ENCODE peak calls at places on chromosomes 4 and X, in nine cellular contexts. F, L, V, C, W, M, J, B and H are unnamed samples. For H3K9me3, the result is how much of the 10 kb centered on the place peaks cover.

GRCh38 chr4:6333301-6334202 is 63.9 kb downstream of the WFS1 start:
- DNase-seq in F (peak), L (no peak), V (no peak), C (no peak), W (no peak), M (no peak), J (no peak), B (no peak), H (no peak)

GRCh38 chr4:174189392-174190029 is 94.0 kb downstream of the FBXO8 start:
- DNase-seq in F (no peak), L (no peak), V (no peak), C (no peak), W (no peak), M (no peak), J (no peak), B (no peak), H (no peak)

GRCh38 chrX:131895002-131895401 is 128.1 kb upstream of the STK26 start:
- DNase-seq in F (peak), L (no peak), V (no peak), C (no peak), W (no peak), M (no peak), J (no peak), B (no peak), H (no peak)

GRCh38 chr4:8534129-8534528 is 46.1 kb upstream of the GPR78 start:
- DNase-seq in F (no peak), L (no peak), V (peak), C (peak), W (peak), M (peak), J (no peak), B (peak), H (peak)

GRCh38 chr4:107500551-107500950 is 219.5 kb downstream of the PAPSS1 start:
- DNase-seq in F (no peak), L (no peak), V (no peak), C (no peak), W (no peak), M (no peak), J (no peak), B (no peak), H (no peak)

GRCh38 chrX:129706395-129707072 is 32.2 kb upstream of the XPNPEP2 start:
- DNase-seq in F (no peak), L (peak), V (no peak), C (no peak), W (peak), M (no peak), J (no peak), B (no peak), H (peak)

GRCh38 chr4:77500801-77501200 is 104.8 kb upstream of the CXCL13 start:
- DNase-seq in F (no peak), L (no peak), V (no peak), C (no peak), W (no peak), M (no peak), J (no peak), B (no peak), H (no peak)

GRCh38 chrX:36436286-36436860 is 516.8 kb downstream of the CFAP47 start:
- DNase-seq in F (no peak), L (no peak), V (no peak), C (no peak), W (no peak), M (no peak), J (no peak), B (no peak), H (no peak)

GRCh38 chrX:84956304-84956703 is 47.4 kb upstream of the APOOL start:
- DNase-seq in F (no peak), L (no peak), V (no peak), C (no peak), W (no peak), M (no peak), J (no peak), B (no peak), H (no peak)

GRCh38 chr4:15755321-15755750 is 22.8 kb upstream of the CD38 start:
- DNase-seq in F (no peak), L (no peak), V (no peak), C (no peak), W (no peak), M (no peak), J (no peak), B (no peak), H (no peak)

GRCh38 chrX:10679387-10679786 is 59.0 kb upstream of the MID1 start:
- DNase-seq in F (no peak), L (no peak), V (no peak), C (no peak), W (no peak), M (no peak), J (no peak), B (no peak), H (no peak)

GRCh38 chrX:13487731-13488505 is 81.5 kb upstream of the EGFL6 start:
- DNase-seq in F (peak), L (peak), V (peak), C (peak), W (peak), M (peak), J (peak), B (peak), H (peak)

GRCh38 chr4:121338506-121338905 is 42.3 kb downstream of the QRFPR start:
- DNase-seq in F (no peak), L (no peak), V (no peak), C (no peak), W (no peak), M (no peak), J (no peak), B (no peak), H (no peak)
- TF ChIP-seq POLR2AphosphoS5 in F (no peak), L (no peak), V (no peak), C (no peak), W (no peak), M (no peak), J (no peak), B (no peak), H (no peak)

GRCh38 chrX:38646129-38646528 is 84.8 kb downstream of the TSPAN7 start:
- DNase-seq in F (no peak), L (no peak), V (no peak), C (no peak), W (no peak), M (no peak), J (no peak), B (no peak), H (no peak)
- H3K9me3 ChIP-seq in F (under half), L (under half), V (under half), C (under half), W (under half), M (under half), J (under half), B (under half), H (under half)

DNA sequence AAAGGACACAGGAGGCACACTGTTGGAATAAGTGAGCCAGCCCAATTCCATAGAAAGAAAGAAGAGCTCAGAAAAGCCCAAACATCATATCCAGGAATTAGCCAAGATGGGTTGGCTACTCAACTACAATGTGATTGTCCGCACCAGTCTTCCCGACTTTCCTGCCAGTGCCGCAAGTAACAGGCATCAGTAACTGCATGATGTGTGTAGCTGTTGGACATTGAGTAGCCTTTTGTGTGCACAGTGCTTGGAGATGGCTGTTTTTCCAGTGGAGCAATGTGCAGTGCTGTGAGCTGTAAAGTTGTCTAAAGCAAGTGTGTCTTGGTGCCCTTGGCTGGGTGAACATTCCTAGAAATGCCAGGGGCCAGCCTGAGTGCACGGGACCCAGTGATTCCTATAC is 29.2 kb upstream of the FAM193A start:
- DNase-seq in F (no peak), L (no peak), V (no peak), C (no peak), W (no peak), M (no peak), J (no peak), B (no peak), H (no peak)
- TF ChIP-seq POLR2AphosphoS5 in F (no peak), L (no peak), V (peak), C (no peak), W (no peak), M (no peak), J (no peak), B (no peak), H (no peak)

GRCh38 chr4:58940167-58940566 is 1830.0 kb upstream of the IGFBP7 start:
- DNase-seq in F (no peak), L (no peak), V (no peak), C (no peak), W (no peak), M (no peak), J (no peak), B (no peak), H (no peak)
- H3K9me3 ChIP-seq in F (under half), L (under half), V (under half), C (under half), W (under half), M (under half), J (under half), B (under half), H (under half)

DNA sequence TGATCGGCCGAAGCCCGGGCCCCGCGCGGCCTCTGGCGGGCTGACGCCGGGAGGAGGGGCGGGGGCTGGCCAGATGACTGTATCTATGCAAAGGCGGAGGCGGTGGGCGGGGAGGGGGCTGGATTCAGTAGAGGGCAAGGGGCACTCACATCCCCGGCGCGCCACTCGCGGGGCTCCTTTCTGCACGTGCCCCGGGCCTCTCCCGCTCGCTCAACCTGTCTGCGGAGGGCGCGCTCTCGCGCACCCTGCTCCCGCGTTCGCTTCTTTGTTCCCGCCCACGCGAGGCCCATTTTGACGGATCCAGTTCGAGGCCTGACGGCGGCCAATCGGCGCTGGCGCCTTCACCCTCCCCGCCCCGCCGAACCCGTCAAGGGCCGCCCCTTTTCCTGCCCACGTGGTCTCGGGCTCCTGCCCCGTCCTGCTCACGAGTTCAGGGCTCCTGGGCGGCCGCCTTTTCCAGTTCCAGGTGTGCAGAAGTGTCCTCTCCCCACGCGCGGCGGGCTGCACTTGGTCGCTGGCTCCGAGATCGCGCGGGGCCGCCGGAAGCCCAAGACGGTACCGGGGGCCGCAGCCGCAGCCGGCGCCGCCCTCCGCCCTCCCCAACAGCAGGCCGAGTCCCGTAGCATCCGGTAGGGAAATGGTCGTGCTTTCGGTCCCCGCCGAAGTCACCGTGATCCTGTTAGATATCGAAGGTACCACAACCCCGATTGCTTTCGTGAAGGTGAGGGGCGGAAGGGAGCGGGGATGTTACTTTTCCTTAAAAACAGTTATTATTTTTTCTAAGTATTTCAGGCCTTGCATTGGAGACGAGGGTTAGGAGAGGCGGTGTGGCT is at the start of the genes ENOPH1 and HNRNPDL:
- DNase-seq in F (peak), L (peak), V (peak), C (peak), W (peak), M (peak), J (peak), B (peak), H (peak)
- TF ChIP-seq POLR2AphosphoS5 in F (peak), L (peak), V (peak), C (peak), W (peak), M (peak), J (peak), B (peak), H (peak)

GRCh38 chr4:4919926-4920325 is 60.5 kb downstream of the MSX1 start:
- DNase-seq in F (no peak), L (no peak), V (no peak), C (no peak), W (no peak), M (no peak), J (no peak), B (no peak), H (no peak)
- H3K9me3 ChIP-seq in F (under half), L (under half), V (under half), C (under half), W (under half), M (under half), J (under half), B (under half), H (under half)

DNA sequence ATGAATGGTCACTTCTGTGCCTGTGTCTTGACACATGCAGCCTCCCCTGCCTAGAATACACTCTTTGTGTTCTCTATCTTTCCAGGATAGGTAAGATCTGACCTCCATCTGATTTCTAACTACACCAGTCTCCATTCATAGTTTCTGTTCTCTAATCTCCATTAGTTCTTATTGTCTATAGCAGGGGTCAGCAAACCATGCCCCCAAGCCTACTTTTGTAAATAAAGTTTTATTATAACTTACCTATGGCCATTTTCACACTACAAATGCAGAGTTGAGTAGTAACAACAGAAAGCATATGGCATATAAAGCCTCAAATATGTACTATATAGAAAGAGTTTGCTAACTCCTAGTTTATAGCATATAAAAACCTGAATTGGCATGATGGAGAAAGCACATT is 37.6 kb upstream of the H2AZ1 start:
- DNase-seq in F (no peak), L (no peak), V (no peak), C (no peak), W (no peak), M (no peak), J (no peak), B (no peak), H (no peak)
- TF ChIP-seq POLR2AphosphoS5 in F (no peak), L (no peak), V (no peak), C (no peak), W (no peak), M (no peak), J (no peak), B (no peak), H (no peak)

GRCh38 chr4:384311-385010 is 46.8 kb downstream of the ZNF141 start:
- DNase-seq in F (no peak), L (no peak), V (peak), C (no peak), W (no peak), M (no peak), J (no peak), B (no peak), H (no peak)
- H3K9me3 ChIP-seq in F (under half), L (under half), V (under half), C (half or more), W (half or more), M (under half), J (under half), B (half or more), H (half or more)

GRCh38 chr4:2929469-2929868 is 33.7 kb downstream of the NOP14 start:
- DNase-seq in F (no peak), L (no peak), V (no peak), C (no peak), W (no peak), M (no peak), J (no peak), B (no peak), H (peak)

GRCh38 chr4:2931765-2932560 is 31.2 kb downstream of the NOP14 start:
- DNase-seq in F (no peak), L (no peak), V (peak), C (peak), W (no peak), M (no peak), J (no peak), B (no peak), H (peak)

GRCh38 chr4:2930135-2930805 is 32.9 kb downstream of the NOP14 start:
- DNase-seq in F (no peak), L (no peak), V (no peak), C (no peak), W (no peak), M (no peak), J (no peak), B (no peak), H (peak)

GRCh38 chr4:2932561-2932950 is 30.6 kb downstream of the NOP14 start:
- DNase-seq in F (no peak), L (no peak), V (no peak), C (no peak), W (no peak), M (no peak), J (no peak), B (no peak), H (peak)

DNA sequence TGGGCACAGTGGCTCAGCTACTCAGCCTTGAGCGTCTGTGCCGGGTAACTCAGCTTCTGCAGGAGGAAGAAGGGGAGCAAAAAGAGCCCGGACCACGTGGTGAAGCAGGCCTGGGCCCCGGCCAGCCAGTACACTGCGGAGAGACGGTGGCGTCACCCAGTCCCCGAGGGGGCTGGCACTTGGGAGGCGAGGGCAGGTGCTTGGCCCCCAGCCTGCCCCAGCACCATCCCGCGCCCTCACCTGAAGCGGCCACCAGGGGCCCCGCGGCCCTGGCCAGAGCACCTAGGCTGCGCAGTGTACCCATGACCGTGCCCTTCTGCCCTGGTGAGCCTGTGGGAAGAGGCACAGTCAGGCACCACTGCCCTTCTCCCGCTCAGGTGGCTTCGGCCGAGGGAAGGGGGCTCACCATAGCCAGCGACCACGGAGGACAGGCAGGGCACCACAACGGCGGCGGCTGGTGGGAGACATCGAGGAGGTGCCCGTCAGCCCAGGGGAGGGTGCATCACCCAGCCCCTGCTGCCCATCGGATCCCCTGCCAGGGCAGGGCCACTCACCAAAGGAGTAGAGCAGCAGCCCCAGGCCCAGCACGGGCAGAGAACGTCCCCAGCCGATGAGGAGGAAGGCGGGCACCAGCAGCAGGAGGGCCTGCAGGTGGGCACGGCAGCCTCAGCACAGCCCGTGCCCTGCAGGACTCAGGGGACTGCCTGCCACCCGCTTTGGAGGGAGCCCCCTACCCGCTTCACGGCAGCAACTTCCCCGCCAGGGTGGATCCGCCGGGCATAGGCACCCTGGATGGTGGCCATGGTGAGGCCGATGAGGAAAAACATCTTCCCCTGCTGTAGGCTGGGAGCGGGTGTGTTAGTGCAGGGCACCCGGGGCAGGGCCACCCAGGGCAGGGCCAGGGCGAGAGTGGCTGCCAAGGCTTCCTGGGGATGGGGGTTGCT is 32.1 kb downstream of the NOP14 start:
- DNase-seq in F (no peak), L (no peak), V (no peak), C (peak), W (peak), M (peak), J (no peak), B (no peak), H (peak)
- TF ChIP-seq POLR2AphosphoS5 in F (no peak), L (no peak), V (no peak), C (no peak), W (peak), M (no peak), J (no peak), B (peak), H (peak)